ENCODE peak calls at places on chromosome 4, in six cellular contexts. P, U, Y, Z, B and N are unnamed samples.

GRCh38 chr4:3442959-3443749 is 1.4 kb downstream of the HGFAC start:
- DNase-seq in U (no peak), Y (peak), Z (no peak), B (peak), P (peak), N (no peak)

GRCh38 chr4:83535945-83536648 is at the start of gene GPAT3:
- DNase-seq in Z (peak), U (peak), Y (peak), B (peak), P (peak), N (peak)

GRCh38 chr4:77538574-77539157 is 67.0 kb upstream of the CXCL13 start:
- DNase-seq in B (peak), Y (peak), U (no peak), P (peak), Z (no peak), N (peak)

GRCh38 chr4:137677851-137678250 is 145.6 kb upstream of the PCDH18 start:
- DNase-seq in Y (peak), P (no peak), B (peak), Z (peak), U (no peak), N (peak)

GRCh38 chr4:168486961-168487820 is 6.9 kb upstream of the DDX60L start:
- DNase-seq in Z (peak), Y (peak), P (no peak), U (no peak), B (peak), N (peak)

GRCh38 chr4:65391382-65391781 is 278.9 kb downstream of the EPHA5 start:
- DNase-seq in P (no peak), Z (no peak), Y (no peak), U (no peak), B (no peak), N (no peak)

GRCh38 chr4:134628074-134628473 is 426.5 kb upstream of the PABPC4L start:
- DNase-seq in B (no peak), U (no peak), Z (no peak), Y (no peak), P (no peak), N (no peak)

GRCh38 chr4:158788608-158789007 is 19.8 kb downstream of the FNIP2 start:
- DNase-seq in P (no peak), Y (no peak), B (no peak), U (no peak), Z (no peak), N (peak)

GRCh38 chr4:173177232-173177631 is 8.6 kb downstream of the GALNT7 start:
- DNase-seq in Z (no peak), U (no peak), B (no peak), Y (no peak), P (no peak), N (no peak)
- TF ChIP-seq CTCF in Z (no peak), U (no peak), B (no peak), Y (no peak), P (no peak), N (no peak)

GRCh38 chr4:22417408-22417807 is 98.5 kb downstream of the ADGRA3 start:
- DNase-seq in P (no peak), Y (no peak), U (no peak), Z (no peak), B (no peak), N (peak)
- H3K4me3 ChIP-seq in P (no peak), Y (no peak), U (no peak), Z (no peak), B (no peak), N (no peak)

DNA sequence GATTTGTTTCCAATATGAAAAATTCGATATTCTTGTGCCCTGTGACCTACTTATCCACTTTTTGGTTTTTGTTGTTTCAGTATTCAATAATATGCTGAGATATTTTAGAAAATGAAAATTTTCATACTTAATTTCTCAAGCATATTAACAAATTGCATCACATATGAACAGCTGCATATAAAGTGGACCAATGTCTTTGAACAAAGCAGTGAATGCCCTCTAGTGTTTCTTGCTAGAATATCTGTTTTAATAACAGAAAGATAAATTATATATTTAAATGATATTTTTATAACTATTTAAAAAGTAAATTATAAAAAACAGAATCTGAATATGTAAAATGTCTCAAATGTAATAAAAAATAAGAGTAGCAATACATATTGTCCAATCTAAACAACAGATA is 31.7 kb upstream of the INTU start:
- DNase-seq in P (no peak), U (no peak), Y (peak), B (peak), Z (peak), N (peak)
- TF ChIP-seq CTCF in P (no peak), U (no peak), Y (peak), B (peak), Z (peak), N (peak)

GRCh38 chr4:112147697-112148096 is 2.4 kb downstream of the FAM241A start:
- DNase-seq in U (no peak), Z (no peak), Y (peak), B (no peak), P (no peak), N (no peak)
- H3K4me3 ChIP-seq in U (peak), Z (no peak), Y (peak), B (no peak), P (no peak), N (no peak)

DNA sequence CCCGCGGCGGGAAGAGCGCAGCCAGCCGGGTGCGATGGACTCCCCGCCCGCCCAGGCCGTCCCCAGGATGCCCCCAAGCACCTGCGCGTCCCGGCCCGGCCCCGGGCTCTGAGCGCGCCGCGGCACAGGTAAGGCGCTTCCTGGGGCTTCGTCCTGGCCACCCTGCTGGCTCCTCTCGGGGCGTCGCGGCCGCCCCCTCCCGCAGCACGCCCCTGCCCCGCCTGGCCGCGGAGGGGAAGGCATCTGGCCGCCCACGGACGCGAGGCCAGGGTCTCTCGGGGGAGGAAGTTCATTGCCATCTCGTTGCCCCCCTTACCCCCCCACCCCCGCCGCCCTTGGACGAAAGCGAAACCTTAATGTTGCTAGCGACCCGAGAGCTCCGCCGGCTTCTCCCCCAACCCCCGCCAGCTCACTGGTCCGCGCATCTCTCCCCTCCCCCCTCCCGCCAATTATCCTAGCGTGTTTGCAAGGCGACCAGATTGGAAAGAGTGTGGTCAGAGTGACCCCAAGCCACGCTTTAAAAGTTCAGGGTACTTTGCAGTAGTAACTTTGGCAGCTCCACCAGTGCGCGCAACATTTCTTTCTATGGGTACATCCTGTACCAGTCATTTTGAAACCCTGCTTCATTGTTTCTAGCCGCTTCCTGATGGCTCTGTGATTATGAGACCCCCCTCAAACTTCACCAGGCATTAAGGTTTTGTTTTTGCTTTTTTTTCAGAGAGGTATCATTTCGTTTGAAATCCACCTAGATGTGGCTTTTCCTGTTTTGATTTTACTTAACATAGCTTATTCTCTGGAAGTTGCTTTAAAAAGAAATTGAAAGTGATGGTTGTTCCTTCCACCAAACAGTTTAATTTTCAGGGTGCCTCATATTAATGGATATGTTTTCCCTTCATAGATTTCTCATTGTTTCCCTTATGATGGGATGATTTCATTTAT is 606 bp downstream of the TBC1D1 start:
- DNase-seq in Z (peak), U (no peak), P (peak), Y (no peak), B (no peak), N (no peak)
- TF ChIP-seq CTCF in Z (no peak), U (no peak), P (no peak), Y (no peak), B (no peak), N (no peak)